ENCODE peak calls at places on chromosomes 3 and 15, in four cellular contexts. One of them, this sample, is unnamed.
A peak's percentile ranks its signal among the peaks of the same experiment; 100 is the strongest.

GRCh38 chr3:123344175-123344908 is 104.5 kb downstream of the ADCY5 start:
- DNase-seq in neural progenitor cell: no peak
- DNase-seq in fibroblast of lung: peak; percentile 77
- DNase-seq in HepG2: no peak
- DNase-seq in this sample: no peak

GRCh38 chr15:29133321-29133720 is 136.3 kb downstream of the NSMCE3 start:
- DNase-seq in HepG2: no peak
- DNase-seq in fibroblast of lung: no peak
- DNase-seq in neural progenitor cell: no peak
- DNase-seq in this sample: no peak

GRCh38 chr3:141456328-141456689 is 30.5 kb upstream of the RASA2 start:
- DNase-seq in HepG2: no peak
- DNase-seq in neural progenitor cell: no peak
- DNase-seq in fibroblast of lung: no peak
- DNase-seq in this sample: no peak

GRCh38 chr3:145776782-145777408 is 384.1 kb downstream of the PLOD2 start:
- DNase-seq in neural progenitor cell: peak; percentile 75
- DNase-seq in HepG2: peak; percentile 47
- DNase-seq in fibroblast of lung: peak; percentile 50
- DNase-seq in this sample: peak; percentile 25

GRCh38 chr3:49882182-49882581 is 12.5 kb upstream of the CAMKV start:
- DNase-seq in neural progenitor cell: no peak
- DNase-seq in HepG2: no peak
- DNase-seq in fibroblast of lung: no peak
- DNase-seq in this sample: no peak

GRCh38 chr3:195263193-195263924 is 7.6 kb downstream of the XXYLT1 start:
- DNase-seq in neural progenitor cell: no peak
- DNase-seq in HepG2: no peak
- DNase-seq in fibroblast of lung: no peak
- DNase-seq in this sample: no peak

GRCh38 chr3:100454684-100455083 is 37.7 kb upstream of the TMEM45A start:
- DNase-seq in neural progenitor cell: no peak
- DNase-seq in fibroblast of lung: no peak
- DNase-seq in HepG2: peak; percentile 16
- DNase-seq in this sample: no peak

GRCh38 chr3:24640330-24640877 is 145.8 kb upstream of the THRB start:
- DNase-seq in neural progenitor cell: peak; percentile 38
- DNase-seq in fibroblast of lung: peak; percentile 19
- DNase-seq in HepG2: peak; percentile 15
- DNase-seq in this sample: peak; percentile 6

GRCh38 chr3:176848431-176849214 is 348.7 kb downstream of the TBL1XR1 start:
- DNase-seq in HepG2: no peak
- DNase-seq in neural progenitor cell: no peak
- DNase-seq in fibroblast of lung: peak; percentile 35
- DNase-seq in this sample: no peak

GRCh38 chr3:78153973-78154372 is 1114.1 kb downstream of the ROBO2 start:
- DNase-seq in neural progenitor cell: no peak
- DNase-seq in HepG2: no peak
- DNase-seq in fibroblast of lung: no peak
- DNase-seq in this sample: no peak

GRCh38 chr3:124281453-124282316 is 289.8 kb upstream of the ROPN1 start:
- DNase-seq in HepG2: peak; percentile 10
- DNase-seq in fibroblast of lung: peak; percentile 49
- DNase-seq in neural progenitor cell: peak; percentile 57
- DNase-seq in this sample: no peak

GRCh38 chr15:85116494-85116893 is 134.8 kb downstream of the PDE8A start:
- DNase-seq in neural progenitor cell: no peak
- DNase-seq in fibroblast of lung: no peak
- DNase-seq in HepG2: no peak
- DNase-seq in this sample: no peak

GRCh38 chr3:87436781-87437543 is 160.6 kb upstream of the POU1F1 start:
- DNase-seq in HepG2: no peak
- DNase-seq in fibroblast of lung: peak; percentile 90
- DNase-seq in neural progenitor cell: no peak
- DNase-seq in this sample: no peak

GRCh38 chr15:101013769-101014223 is 94.6 kb downstream of the LRRK1 start:
- DNase-seq in HepG2: no peak
- DNase-seq in fibroblast of lung: no peak
- DNase-seq in neural progenitor cell: no peak
- DNase-seq in this sample: no peak

GRCh38 chr15:31367730-31368344 is 41.2 kb downstream of the KLF13 start:
- DNase-seq in neural progenitor cell: no peak
- DNase-seq in HepG2: no peak
- DNase-seq in fibroblast of lung: no peak
- DNase-seq in this sample: no peak

GRCh38 chr15:38259134-38259533 is 6.5 kb downstream of the SPRED1 start:
- DNase-seq in fibroblast of lung: no peak
- DNase-seq in neural progenitor cell: no peak
- DNase-seq in HepG2: no peak
- DNase-seq in this sample: no peak

GRCh38 chr15:94655249-94655648 is 423.9 kb downstream of the MCTP2 start:
- DNase-seq in HepG2: no peak
- DNase-seq in neural progenitor cell: no peak
- DNase-seq in fibroblast of lung: no peak
- DNase-seq in this sample: no peak

GRCh38 chr15:69834756-69835155 is 263.0 kb downstream of the TLE3 start:
- DNase-seq in fibroblast of lung: peak; percentile 36
- DNase-seq in HepG2: no peak
- DNase-seq in neural progenitor cell: peak; percentile 39
- DNase-seq in this sample: no peak

GRCh38 chr3:58529516-58530353 is 7.3 kb downstream of the ACOX2 start:
- DNase-seq in neural progenitor cell: peak; percentile 86
- DNase-seq in HepG2: peak; percentile 44
- DNase-seq in fibroblast of lung: no peak
- DNase-seq in this sample: no peak

GRCh38 chr3:182045721-182046120 is 334.0 kb downstream of the SOX2 start:
- DNase-seq in fibroblast of lung: no peak
- DNase-seq in neural progenitor cell: no peak
- DNase-seq in HepG2: no peak
- DNase-seq in this sample: no peak

GRCh38 chr3:27366062-27366591 is 3.1 kb downstream of the NEK10 start:
- DNase-seq in fibroblast of lung: no peak
- DNase-seq in HepG2: peak; percentile 93
- DNase-seq in neural progenitor cell: no peak
- DNase-seq in this sample: no peak

GRCh38 chr3:58613236-58614132 is 36.3 kb upstream of the FAM107A start:
- DNase-seq in neural progenitor cell: no peak
- DNase-seq in HepG2: no peak
- DNase-seq in fibroblast of lung: no peak
- DNase-seq in this sample: no peak

GRCh38 chr3:197371521-197372075 is 73.2 kb upstream of the DLG1 start:
- DNase-seq in neural progenitor cell: no peak
- DNase-seq in fibroblast of lung: peak; percentile 68
- DNase-seq in HepG2: no peak
- DNase-seq in this sample: no peak

GRCh38 chr3:87771338-87772059 is 287.3 kb downstream of the CGGBP1 start:
- DNase-seq in fibroblast of lung: peak; percentile 8
- DNase-seq in neural progenitor cell: peak; percentile 51
- DNase-seq in HepG2: peak; percentile 35
- DNase-seq in this sample: no peak

GRCh38 chr15:46416544-46416943 is 781.7 kb downstream of the SQOR start:
- DNase-seq in HepG2: no peak
- DNase-seq in neural progenitor cell: no peak
- DNase-seq in fibroblast of lung: peak; percentile 0
- DNase-seq in this sample: no peak

GRCh38 chr15:22979069-22979698 is 984 bp downstream of the CYFIP1 start:
- DNase-seq in HepG2: peak; percentile 36
- DNase-seq in neural progenitor cell: peak; percentile 69
- DNase-seq in fibroblast of lung: peak; percentile 59
- DNase-seq in this sample: peak; percentile 56
- TF ChIP-seq EZH2 in HepG2: no peak
- TF ChIP-seq EZH2 in neural progenitor cell: peak; percentile 35
- TF ChIP-seq EZH2 in fibroblast of lung: no peak
- TF ChIP-seq EZH2 in this sample: no peak

DNA sequence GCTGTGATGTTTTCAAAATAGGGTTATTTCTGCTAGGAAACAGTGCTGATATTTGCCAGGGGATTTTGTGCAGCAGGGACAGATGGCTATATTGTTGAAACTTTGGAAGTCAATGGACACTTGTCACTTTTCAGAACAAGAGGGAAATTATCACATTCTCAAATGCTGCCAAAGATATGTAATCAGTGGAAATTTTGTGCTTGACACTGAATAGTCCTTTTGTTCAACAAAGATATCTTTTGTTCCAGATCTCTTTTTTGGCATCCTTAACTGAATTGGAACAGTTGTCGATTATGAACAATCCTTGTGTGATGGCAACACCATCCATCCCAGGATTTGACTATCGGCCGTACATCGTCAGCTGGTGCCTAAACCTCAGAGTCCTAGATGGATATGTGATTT is 7.8 kb downstream of the CEP97 start:
- DNase-seq in HepG2: no peak
- DNase-seq in fibroblast of lung: no peak
- DNase-seq in neural progenitor cell: no peak
- DNase-seq in this sample: no peak
- H3K36me3 ChIP-seq in HepG2: peaks cover 36% of the 10 kb centered on the region
- H3K36me3 ChIP-seq in fibroblast of lung: peaks cover 10% of the 10 kb centered on the region
- H3K36me3 ChIP-seq in neural progenitor cell: peaks cover 25% of the 10 kb centered on the region
- H3K36me3 ChIP-seq in this sample: peaks cover 42% of the 10 kb centered on the region

GRCh38 chr3:147407107-147407494 is 758 bp upstream of the ZIC4 start:
- DNase-seq in fibroblast of lung: no peak
- DNase-seq in HepG2: no peak
- DNase-seq in neural progenitor cell: peak; percentile 65
- DNase-seq in this sample: no peak

GRCh38 chr3:147405552-147406254 is 640 bp downstream of the ZIC4 start:
- DNase-seq in HepG2: no peak
- DNase-seq in fibroblast of lung: no peak
- DNase-seq in neural progenitor cell: peak; percentile 48
- DNase-seq in this sample: no peak

GRCh38 chr3:147404000-147404799 is 2.1 kb downstream of the ZIC4 start:
- DNase-seq in HepG2: no peak
- DNase-seq in fibroblast of lung: no peak
- DNase-seq in neural progenitor cell: no peak
- DNase-seq in this sample: no peak

GRCh38 chr3:147406255-147407023 is at the start of gene ZIC4:
- DNase-seq in fibroblast of lung: no peak
- DNase-seq in HepG2: no peak
- DNase-seq in neural progenitor cell: peak; percentile 27
- DNase-seq in this sample: no peak

GRCh38 chr3:147404800-147405551 is 1.4 kb downstream of the ZIC4 start:
- DNase-seq in fibroblast of lung: no peak
- DNase-seq in HepG2: no peak
- DNase-seq in neural progenitor cell: peak; percentile 63
- DNase-seq in this sample: no peak
- TF ChIP-seq EZH2 in fibroblast of lung: no peak
- TF ChIP-seq EZH2 in HepG2: no peak
- TF ChIP-seq EZH2 in neural progenitor cell: no peak
- TF ChIP-seq EZH2 in this sample: no peak

DNA sequence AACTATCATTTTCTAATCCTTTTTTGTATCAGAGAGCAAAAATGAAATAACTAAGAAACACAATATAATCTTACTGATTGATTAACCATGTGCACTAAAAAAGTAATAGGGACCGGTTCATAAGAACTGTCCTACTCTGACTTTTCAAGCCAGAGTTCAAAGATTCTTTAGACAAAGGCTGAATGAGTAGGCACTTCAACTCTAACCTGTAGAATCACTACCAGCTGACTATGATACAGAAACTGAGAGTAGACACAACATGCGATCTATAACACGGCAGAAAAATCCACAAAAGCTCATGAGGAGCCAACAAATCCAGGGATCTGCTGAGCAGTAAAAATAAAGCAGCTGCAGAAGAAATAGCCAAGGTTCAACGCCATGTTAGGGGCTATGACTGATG is 8.9 kb downstream of the COPB2 start:
- DNase-seq in fibroblast of lung: no peak
- DNase-seq in HepG2: no peak
- DNase-seq in neural progenitor cell: no peak
- DNase-seq in this sample: no peak
- H3K36me3 ChIP-seq in fibroblast of lung: peaks cover 5% of the 10 kb centered on the region
- H3K36me3 ChIP-seq in HepG2: peaks cover 68% of the 10 kb centered on the region
- H3K36me3 ChIP-seq in neural progenitor cell: peaks cover 23% of the 10 kb centered on the region
- H3K36me3 ChIP-seq in this sample: peaks cover 52% of the 10 kb centered on the region

GRCh38 chr15:67066041-67067021 is 929 bp downstream of the SMAD3 start:
- DNase-seq in fibroblast of lung: no peak
- DNase-seq in HepG2: no peak
- DNase-seq in neural progenitor cell: peak; percentile 77
- DNase-seq in this sample: no peak
- TF ChIP-seq EZH2 in fibroblast of lung: no peak
- TF ChIP-seq EZH2 in HepG2: no peak
- TF ChIP-seq EZH2 in neural progenitor cell: no peak
- TF ChIP-seq EZH2 in this sample: no peak

DNA sequence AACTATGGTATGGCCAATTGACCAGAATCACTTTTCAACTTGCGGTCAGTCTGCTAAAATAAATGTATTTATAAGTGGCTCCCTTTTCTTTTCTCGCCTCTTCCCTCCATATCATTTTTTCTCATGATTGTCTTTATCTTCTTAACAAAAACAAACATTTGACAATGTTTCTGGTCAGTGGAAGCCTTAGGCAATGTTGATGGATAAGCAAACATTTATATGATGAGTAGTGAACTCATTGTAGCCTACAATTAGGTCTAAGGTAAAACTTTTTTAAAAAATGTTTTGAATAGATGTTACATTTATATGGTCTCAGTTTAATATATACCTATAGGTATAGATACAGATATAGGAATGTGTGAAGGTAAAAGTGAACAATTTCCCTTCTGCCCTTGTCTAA is 355.4 kb downstream of the MFSD1 start:
- DNase-seq in fibroblast of lung: no peak
- DNase-seq in neural progenitor cell: no peak
- DNase-seq in HepG2: no peak
- DNase-seq in this sample: no peak
- H3K36me3 ChIP-seq in fibroblast of lung: no peaks in the 10 kb centered on the region
- H3K36me3 ChIP-seq in neural progenitor cell: no peaks in the 10 kb centered on the region
- H3K36me3 ChIP-seq in HepG2: no peaks in the 10 kb centered on the region
- H3K36me3 ChIP-seq in this sample: no peaks in the 10 kb centered on the region

GRCh38 chr3:12993623-12994356 is 79.4 kb downstream of the IQSEC1 start:
- DNase-seq in neural progenitor cell: peak; percentile 75
- DNase-seq in fibroblast of lung: no peak
- DNase-seq in HepG2: no peak
- DNase-seq in this sample: peak; percentile 33
- TF ChIP-seq EZH2 in neural progenitor cell: peak; percentile 48
- TF ChIP-seq EZH2 in fibroblast of lung: peak; percentile 85
- TF ChIP-seq EZH2 in HepG2: no peak
- TF ChIP-seq EZH2 in this sample: no peak